ENCODE peak calls at places on chromosomes 3 and 15, in six cellular contexts. One of them, this sample, is unnamed.

GRCh38 chr3:129278970-129279906 is 568 bp downstream of the HMCES start:
- DNase-seq in neural crest cell: peak
- DNase-seq in A549: peak
- DNase-seq in testis: peak
- DNase-seq in dorsolateral prefrontal cortex: peak
- DNase-seq in GM12864: no peak
- DNase-seq in this sample: peak

GRCh38 chr3:141386611-141387110 is 18.4 kb downstream of the ZBTB38 start:
- DNase-seq in neural crest cell: no peak
- DNase-seq in A549: no peak
- DNase-seq in testis: no peak
- DNase-seq in dorsolateral prefrontal cortex: peak
- DNase-seq in GM12864: peak
- DNase-seq in this sample: no peak

GRCh38 chr3:23461069-23461468 is 257.9 kb downstream of the UBE2E2 start:
- DNase-seq in neural crest cell: no peak
- DNase-seq in A549: no peak
- DNase-seq in testis: no peak
- DNase-seq in dorsolateral prefrontal cortex: no peak
- DNase-seq in GM12864: no peak
- DNase-seq in this sample: no peak

GRCh38 chr3:37456270-37456708 is 281.9 kb upstream of the LRRFIP2 start:
- DNase-seq in neural crest cell: no peak
- DNase-seq in A549: no peak
- DNase-seq in testis: peak
- DNase-seq in dorsolateral prefrontal cortex: no peak
- DNase-seq in GM12864: no peak
- DNase-seq in this sample: no peak

GRCh38 chr15:74399511-74400312 is 32.3 kb upstream of the CYP11A1 start:
- DNase-seq in neural crest cell: no peak
- DNase-seq in A549: no peak
- DNase-seq in testis: no peak
- DNase-seq in dorsolateral prefrontal cortex: no peak
- DNase-seq in GM12864: no peak
- DNase-seq in this sample: no peak

GRCh38 chr3:129330413-129330812 is 51.7 kb downstream of the HMCES start:
- DNase-seq in neural crest cell: no peak
- DNase-seq in A549: no peak
- DNase-seq in testis: no peak
- DNase-seq in dorsolateral prefrontal cortex: no peak
- DNase-seq in GM12864: no peak
- DNase-seq in this sample: no peak

GRCh38 chr3:35931867-35932266 is 292.5 kb downstream of the ARPP21 start:
- DNase-seq in neural crest cell: no peak
- DNase-seq in A549: no peak
- DNase-seq in testis: no peak
- DNase-seq in dorsolateral prefrontal cortex: no peak
- DNase-seq in GM12864: no peak
- DNase-seq in this sample: no peak

GRCh38 chr3:110562621-110563020 is 509.0 kb upstream of the NECTIN3 start:
- DNase-seq in neural crest cell: no peak
- DNase-seq in A549: peak
- DNase-seq in testis: no peak
- DNase-seq in dorsolateral prefrontal cortex: no peak
- DNase-seq in GM12864: no peak
- DNase-seq in this sample: no peak

GRCh38 chr15:62506217-62506805 is 341.2 kb upstream of the C2CD4B start:
- DNase-seq in neural crest cell: no peak
- DNase-seq in A549: peak
- DNase-seq in testis: no peak
- DNase-seq in dorsolateral prefrontal cortex: no peak
- DNase-seq in GM12864: no peak
- DNase-seq in this sample: no peak

GRCh38 chr3:24502690-24503089 is 8.0 kb upstream of the THRB start:
- DNase-seq in neural crest cell: no peak
- DNase-seq in A549: no peak
- DNase-seq in testis: no peak
- DNase-seq in dorsolateral prefrontal cortex: no peak
- DNase-seq in GM12864: no peak
- DNase-seq in this sample: no peak

GRCh38 chr3:10015476-10015904 is 10.7 kb upstream of the FANCD2 start:
- DNase-seq in neural crest cell: no peak
- DNase-seq in A549: peak
- DNase-seq in testis: peak
- DNase-seq in dorsolateral prefrontal cortex: peak
- DNase-seq in GM12864: no peak
- DNase-seq in this sample: no peak

GRCh38 chr15:63188247-63188936 is 1.0 kb upstream of the RAB8B start:
- DNase-seq in neural crest cell: no peak
- DNase-seq in A549: no peak
- DNase-seq in testis: no peak
- DNase-seq in dorsolateral prefrontal cortex: no peak
- DNase-seq in GM12864: no peak
- DNase-seq in this sample: no peak

GRCh38 chr15:63724760-63725159 is 109.0 kb downstream of the HERC1 start:
- DNase-seq in neural crest cell: no peak
- DNase-seq in A549: no peak
- DNase-seq in testis: no peak
- DNase-seq in dorsolateral prefrontal cortex: no peak
- DNase-seq in GM12864: no peak
- DNase-seq in this sample: no peak

GRCh38 chr3:173440431-173440990 is 43.0 kb downstream of the NLGN1 start:
- DNase-seq in neural crest cell: no peak
- DNase-seq in A549: no peak
- DNase-seq in testis: no peak
- DNase-seq in dorsolateral prefrontal cortex: no peak
- DNase-seq in GM12864: no peak
- DNase-seq in this sample: no peak

GRCh38 chr15:65209701-65210643 is 1.3 kb downstream of the CILP start:
- DNase-seq in neural crest cell: no peak
- DNase-seq in A549: no peak
- DNase-seq in testis: peak
- DNase-seq in dorsolateral prefrontal cortex: no peak
- DNase-seq in GM12864: no peak
- DNase-seq in this sample: no peak

GRCh38 chr3:46321461-46322104 is 32.3 kb upstream of the CCR2 start:
- DNase-seq in neural crest cell: no peak
- DNase-seq in A549: no peak
- DNase-seq in testis: no peak
- DNase-seq in dorsolateral prefrontal cortex: no peak
- DNase-seq in GM12864: no peak
- DNase-seq in this sample: no peak

GRCh38 chr3:179750720-179751328 is 98.0 kb downstream of the USP13 start:
- DNase-seq in neural crest cell: no peak
- DNase-seq in A549: peak
- DNase-seq in testis: no peak
- DNase-seq in dorsolateral prefrontal cortex: no peak
- DNase-seq in GM12864: no peak
- DNase-seq in this sample: no peak

GRCh38 chr3:136464502-136464901 is 214.4 kb downstream of the PCCB start:
- DNase-seq in neural crest cell: no peak
- DNase-seq in A549: no peak
- DNase-seq in testis: no peak
- DNase-seq in dorsolateral prefrontal cortex: no peak
- DNase-seq in GM12864: no peak
- DNase-seq in this sample: no peak

GRCh38 chr3:79019137-79019923 is 748.5 kb downstream of the ROBO1 start:
- DNase-seq in neural crest cell: peak
- DNase-seq in A549: peak
- DNase-seq in testis: peak
- DNase-seq in dorsolateral prefrontal cortex: peak
- DNase-seq in GM12864: no peak
- DNase-seq in this sample: peak

GRCh38 chr3:99542771-99543518 is 95.4 kb upstream of the COL8A1 start:
- DNase-seq in neural crest cell: no peak
- DNase-seq in A549: no peak
- DNase-seq in testis: no peak
- DNase-seq in dorsolateral prefrontal cortex: no peak
- DNase-seq in GM12864: no peak
- DNase-seq in this sample: no peak

GRCh38 chr15:28892789-28893610 is 7.2 kb downstream of the APBA2 start:
- DNase-seq in neural crest cell: no peak
- DNase-seq in A549: no peak
- DNase-seq in testis: no peak
- DNase-seq in dorsolateral prefrontal cortex: peak
- DNase-seq in GM12864: no peak
- DNase-seq in this sample: no peak

GRCh38 chr3:130354430-130354829 is 9.0 kb downstream of the COL6A5 start:
- DNase-seq in neural crest cell: no peak
- DNase-seq in A549: no peak
- DNase-seq in testis: no peak
- DNase-seq in dorsolateral prefrontal cortex: no peak
- DNase-seq in GM12864: no peak
- DNase-seq in this sample: no peak

GRCh38 chr3:64163755-64164148 is 61.5 kb downstream of the PRICKLE2 start:
- DNase-seq in neural crest cell: no peak
- DNase-seq in A549: peak
- DNase-seq in testis: no peak
- DNase-seq in dorsolateral prefrontal cortex: no peak
- DNase-seq in GM12864: no peak
- DNase-seq in this sample: no peak

GRCh38 chr3:64164309-64164708 is 61.0 kb downstream of the PRICKLE2 start:
- DNase-seq in neural crest cell: no peak
- DNase-seq in A549: no peak
- DNase-seq in testis: no peak
- DNase-seq in dorsolateral prefrontal cortex: no peak
- DNase-seq in GM12864: no peak
- DNase-seq in this sample: no peak

GRCh38 chr3:64167868-64168267 is 57.4 kb downstream of the PRICKLE2 start:
- DNase-seq in neural crest cell: no peak
- DNase-seq in A549: no peak
- DNase-seq in testis: no peak
- DNase-seq in dorsolateral prefrontal cortex: no peak
- DNase-seq in GM12864: no peak
- DNase-seq in this sample: no peak

GRCh38 chr3:64167346-64167745 is 57.9 kb downstream of the PRICKLE2 start:
- DNase-seq in neural crest cell: no peak
- DNase-seq in A549: no peak
- DNase-seq in testis: no peak
- DNase-seq in dorsolateral prefrontal cortex: no peak
- DNase-seq in GM12864: no peak
- DNase-seq in this sample: no peak

DNA sequence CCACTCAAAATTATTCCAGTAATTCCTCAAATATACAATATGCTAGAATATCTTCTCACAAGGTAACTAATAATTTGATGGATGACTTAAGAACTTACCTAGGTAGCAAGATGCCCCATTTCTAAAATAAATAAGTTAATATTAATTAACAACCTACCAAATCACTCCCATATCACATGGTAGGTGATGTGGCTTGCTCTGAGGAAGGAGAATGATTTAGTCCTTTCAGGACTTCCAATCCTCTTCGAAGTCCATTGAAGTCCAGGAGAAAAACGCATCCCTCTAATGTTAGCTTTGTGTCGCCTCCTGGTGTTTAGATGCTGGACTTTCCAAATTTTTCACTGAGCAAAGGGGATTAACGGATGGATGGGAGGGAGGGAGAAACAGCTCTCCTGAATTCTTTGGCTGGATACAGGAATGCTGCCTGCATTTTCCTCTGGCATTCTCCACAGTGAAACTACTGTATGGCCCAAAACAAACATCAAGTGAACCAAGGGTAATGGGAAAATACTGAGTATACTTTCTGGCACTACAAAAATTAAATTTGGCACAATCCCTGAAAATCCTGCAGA is 58.6 kb downstream of the PRICKLE2 start:
- DNase-seq in neural crest cell: no peak
- DNase-seq in A549: peak
- DNase-seq in testis: peak
- DNase-seq in dorsolateral prefrontal cortex: no peak
- DNase-seq in GM12864: no peak
- DNase-seq in this sample: no peak
- TF ChIP-seq CTCF in neural crest cell: peak
- TF ChIP-seq CTCF in A549: peak
- TF ChIP-seq CTCF in testis: no peak
- TF ChIP-seq CTCF in dorsolateral prefrontal cortex: no peak
- TF ChIP-seq CTCF in GM12864: no peak
- TF ChIP-seq CTCF in this sample: no peak

DNA sequence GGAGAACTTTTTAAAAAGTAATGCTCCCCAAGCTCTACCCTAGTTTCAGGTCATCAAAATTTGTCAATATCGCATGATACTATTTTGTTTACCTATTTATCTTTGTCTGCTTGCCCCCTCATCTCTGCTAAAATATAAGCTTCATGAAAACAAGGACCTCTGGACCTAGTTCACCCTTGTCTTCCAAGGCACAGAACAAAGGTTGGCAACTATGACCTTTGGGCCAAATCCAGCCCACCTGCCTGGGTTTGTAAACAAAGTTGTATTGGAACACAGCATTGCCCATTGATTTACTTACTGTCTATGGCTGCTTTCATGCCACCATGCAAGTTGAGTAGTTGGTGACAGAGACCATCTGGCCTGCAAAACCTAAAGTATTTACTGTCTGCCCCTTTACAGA is 462.2 kb upstream of the SUCLG2 start:
- DNase-seq in neural crest cell: no peak
- DNase-seq in A549: no peak
- DNase-seq in testis: no peak
- DNase-seq in dorsolateral prefrontal cortex: no peak
- DNase-seq in GM12864: no peak
- DNase-seq in this sample: no peak
- TF ChIP-seq CTCF in neural crest cell: no peak
- TF ChIP-seq CTCF in A549: no peak
- TF ChIP-seq CTCF in testis: no peak
- TF ChIP-seq CTCF in dorsolateral prefrontal cortex: no peak
- TF ChIP-seq CTCF in GM12864: no peak
- TF ChIP-seq CTCF in this sample: no peak

GRCh38 chr3:165522371-165522770 is 314.9 kb downstream of the BCHE start:
- DNase-seq in neural crest cell: no peak
- DNase-seq in A549: no peak
- DNase-seq in testis: no peak
- DNase-seq in dorsolateral prefrontal cortex: peak
- DNase-seq in GM12864: no peak
- DNase-seq in this sample: no peak

GRCh38 chr3:165521131-165521871 is 315.9 kb downstream of the BCHE start:
- DNase-seq in neural crest cell: no peak
- DNase-seq in A549: no peak
- DNase-seq in testis: no peak
- DNase-seq in dorsolateral prefrontal cortex: no peak
- DNase-seq in GM12864: no peak
- DNase-seq in this sample: no peak

GRCh38 chr3:165529451-165529850 is 307.8 kb downstream of the BCHE start:
- DNase-seq in neural crest cell: no peak
- DNase-seq in A549: no peak
- DNase-seq in testis: no peak
- DNase-seq in dorsolateral prefrontal cortex: no peak
- DNase-seq in GM12864: no peak
- DNase-seq in this sample: no peak

GRCh38 chr3:165523801-165524200 is 313.4 kb downstream of the BCHE start:
- DNase-seq in neural crest cell: no peak
- DNase-seq in A549: no peak
- DNase-seq in testis: no peak
- DNase-seq in dorsolateral prefrontal cortex: no peak
- DNase-seq in GM12864: no peak
- DNase-seq in this sample: no peak

GRCh38 chr3:165526367-165526766 is 310.9 kb downstream of the BCHE start:
- DNase-seq in neural crest cell: no peak
- DNase-seq in A549: no peak
- DNase-seq in testis: no peak
- DNase-seq in dorsolateral prefrontal cortex: no peak
- DNase-seq in GM12864: no peak
- DNase-seq in this sample: no peak
- TF ChIP-seq CTCF in neural crest cell: no peak
- TF ChIP-seq CTCF in A549: no peak
- TF ChIP-seq CTCF in testis: no peak
- TF ChIP-seq CTCF in dorsolateral prefrontal cortex: no peak
- TF ChIP-seq CTCF in GM12864: no peak
- TF ChIP-seq CTCF in this sample: peak

GRCh38 chr3:4107430-4107829 is 195.7 kb upstream of the SETMAR start:
- DNase-seq in neural crest cell: no peak
- DNase-seq in A549: no peak
- DNase-seq in testis: no peak
- DNase-seq in dorsolateral prefrontal cortex: no peak
- DNase-seq in GM12864: no peak
- DNase-seq in this sample: no peak
- TF ChIP-seq CTCF in neural crest cell: peak
- TF ChIP-seq CTCF in A549: peak
- TF ChIP-seq CTCF in testis: no peak
- TF ChIP-seq CTCF in dorsolateral prefrontal cortex: no peak
- TF ChIP-seq CTCF in GM12864: no peak
- TF ChIP-seq CTCF in this sample: peak

This sample was measured in progenitor cell of endocrine pancreas.